ENCODE peak calls at places on chromosomes 7 and 10, in five cellular contexts. N, X, W, K and C are unnamed samples.
A peak's percentile ranks its signal among the peaks of the same experiment; 100 is the strongest.

GRCh38 chr7:42107484-42107883 is 129.5 kb downstream of the GLI3 start:
- DNase-seq in W (no peak), N (no peak), X (peak; percentile 48), K (peak; percentile 88), C (no peak)

GRCh38 chr7:135334830-135335543 is 101.3 kb downstream of the STRA8 start:
- DNase-seq in K (no peak), W (no peak), X (no peak), N (no peak), C (no peak)

GRCh38 chr10:71316081-71316785 is 2.8 kb upstream of the SLC29A3 start:
- DNase-seq in K (no peak), W (no peak), X (no peak), N (no peak), C (no peak)

GRCh38 chr10:7872041-7872442 is 53.7 kb downstream of the TAF3 start:
- DNase-seq in W (no peak), X (peak; percentile 20), N (no peak), K (peak; percentile 23), C (no peak)

GRCh38 chr7:146781352-146782116 is 664.9 kb downstream of the CNTNAP2 start:
- DNase-seq in N (no peak), X (no peak), W (no peak), K (no peak), C (no peak)

GRCh38 chr10:121596668-121597503 is 1.4 kb downstream of the FGFR2 start:
- DNase-seq in N (no peak), W (peak; percentile 77), K (no peak), X (peak; percentile 66), C (no peak)

GRCh38 chr7:101950450-101951119 is 133.2 kb downstream of the CUX1 start:
- DNase-seq in X (no peak), K (peak; percentile 40), N (peak; percentile 42), W (no peak), C (no peak)

GRCh38 chr10:134743-135600 is at the start of gene ZMYND11:
- DNase-seq in X (peak; percentile 58), K (peak; percentile 34), W (peak; percentile 85), N (no peak), C (no peak)

GRCh38 chr7:91995391-91995790 is 54.7 kb downstream of the AKAP9 start:
- DNase-seq in W (no peak), N (no peak), X (no peak), K (no peak), C (no peak)

GRCh38 chr7:391411-391951 is 101.5 kb downstream of the FOXL3 start:
- DNase-seq in N (no peak), K (no peak), X (no peak), W (peak; percentile 64), C (peak; percentile 34)

GRCh38 chr7:82616059-82616723 is 172.6 kb upstream of the CACNA2D1 start:
- DNase-seq in K (no peak), W (no peak), X (no peak), N (no peak), C (no peak)

GRCh38 chr7:18685961-18686360 is 190.4 kb downstream of the HDAC9 start:
- DNase-seq in W (no peak), K (peak; percentile 22), N (no peak), X (no peak), C (no peak)

GRCh38 chr10:18554479-18554878 is 96.9 kb downstream of the NSUN6 start:
- DNase-seq in W (no peak), K (no peak), X (no peak), N (no peak), C (no peak)

GRCh38 chr7:99201027-99201426 is 6.9 kb downstream of the KPNA7 start:
- DNase-seq in N (peak; percentile 51), X (no peak), K (peak; percentile 94), W (no peak), C (peak; percentile 99)

GRCh38 chr7:107446531-107446930 is 23.3 kb upstream of the GPR22 start:
- DNase-seq in W (no peak), N (no peak), K (peak; percentile 20), X (no peak), C (peak; percentile 36)

GRCh38 chr10:11328264-11329054 is 283.0 kb downstream of the USP6NL start:
- DNase-seq in W (no peak), K (no peak), N (no peak), X (no peak), C (no peak)

GRCh38 chr10:101041252-101041761 is 10.3 kb downstream of the SFXN3 start:
- DNase-seq in K (peak; percentile 74), W (peak; percentile 82), X (no peak), N (peak; percentile 79), C (no peak)

GRCh38 chr10:101042667-101043355 is 11.8 kb downstream of the SFXN3 start:
- DNase-seq in N (peak; percentile 89), X (peak; percentile 94), W (peak; percentile 98), K (peak; percentile 95), C (peak; percentile 72)

GRCh38 chr10:101042118-101042517 is 11.1 kb downstream of the SFXN3 start:
- DNase-seq in K (no peak), W (no peak), X (no peak), N (no peak), C (no peak)

GRCh38 chr10:101044117-101044516 is 13.1 kb downstream of the SFXN3 start:
- DNase-seq in K (no peak), N (no peak), W (no peak), X (no peak), C (no peak)

DNA sequence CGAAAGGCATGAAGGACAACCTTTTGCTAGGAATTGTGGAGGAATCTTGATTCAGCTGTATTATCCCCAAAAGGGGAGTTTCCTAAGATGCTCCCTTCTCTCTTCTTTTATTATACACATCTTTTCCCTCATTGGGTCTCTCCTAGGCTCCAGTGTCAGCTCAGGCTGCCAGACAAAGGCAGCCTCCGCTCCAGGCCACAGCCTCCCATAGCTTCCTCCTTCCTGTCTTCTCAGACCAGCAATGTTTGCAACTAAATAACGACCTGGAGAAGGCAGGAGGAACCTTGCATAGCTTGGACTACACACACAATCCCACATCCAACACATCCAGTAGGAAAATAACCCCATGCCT is 12.3 kb downstream of the SFXN3 start:
- DNase-seq in K (no peak), N (no peak), X (no peak), W (no peak), C (no peak)
- H3K27ac ChIP-seq in K (peak overlapping the region; percentile 62), N (peak overlapping the region; percentile 84), X (peak overlapping the region; percentile 84), W (peak overlapping the region; percentile 89), C (peak overlapping the region; percentile 88)

GRCh38 chr7:55138663-55139062 is 119.8 kb downstream of the EGFR start:
- DNase-seq in W (no peak), K (no peak), N (no peak), X (no peak), C (no peak)
- H3K27ac ChIP-seq in W (no peak overlapping the region), K (no peak overlapping the region), N (no peak overlapping the region), X (no peak overlapping the region), C (peak overlapping the region; percentile 61)

GRCh38 chr10:44281089-44281613 is 103.7 kb downstream of the CXCL12 start:
- DNase-seq in X (no peak), K (no peak), W (no peak), N (no peak), C (no peak)
- H3K27ac ChIP-seq in X (no peak overlapping the region), K (no peak overlapping the region), W (no peak overlapping the region), N (no peak overlapping the region), C (no peak overlapping the region)

DNA sequence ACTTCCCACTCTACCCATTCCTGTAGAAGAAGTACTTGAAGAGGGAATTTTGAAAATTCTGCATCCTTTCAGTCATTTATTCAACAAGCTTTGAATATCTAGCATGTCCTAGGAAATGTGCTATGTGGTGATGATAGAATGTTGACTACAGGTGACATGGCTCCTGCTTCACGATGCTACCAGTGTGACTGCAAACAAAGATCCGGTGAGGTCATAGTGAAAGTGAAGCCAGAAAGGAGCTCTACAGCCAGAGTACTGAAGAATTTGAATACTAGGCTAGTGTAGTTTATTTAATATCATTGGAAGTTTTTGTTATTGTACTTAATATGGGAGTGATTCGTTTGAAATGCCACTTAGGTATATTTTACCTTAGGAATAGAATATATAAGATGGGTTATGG is 348.1 kb downstream of the TFEC start:
- DNase-seq in K (no peak), W (no peak), N (no peak), X (no peak), C (no peak)
- H3K27ac ChIP-seq in K (no peak overlapping the region), W (no peak overlapping the region), N (no peak overlapping the region), X (no peak overlapping the region), C (no peak overlapping the region)

GRCh38 chr10:76301950-76302349 is 870.5 kb downstream of the LRMDA start:
- DNase-seq in N (no peak), W (no peak), K (peak; percentile 85), X (no peak), C (no peak)
- H3K27ac ChIP-seq in N (no peak overlapping the region), W (no peak overlapping the region), K (no peak overlapping the region), X (no peak overlapping the region), C (no peak overlapping the region)

DNA sequence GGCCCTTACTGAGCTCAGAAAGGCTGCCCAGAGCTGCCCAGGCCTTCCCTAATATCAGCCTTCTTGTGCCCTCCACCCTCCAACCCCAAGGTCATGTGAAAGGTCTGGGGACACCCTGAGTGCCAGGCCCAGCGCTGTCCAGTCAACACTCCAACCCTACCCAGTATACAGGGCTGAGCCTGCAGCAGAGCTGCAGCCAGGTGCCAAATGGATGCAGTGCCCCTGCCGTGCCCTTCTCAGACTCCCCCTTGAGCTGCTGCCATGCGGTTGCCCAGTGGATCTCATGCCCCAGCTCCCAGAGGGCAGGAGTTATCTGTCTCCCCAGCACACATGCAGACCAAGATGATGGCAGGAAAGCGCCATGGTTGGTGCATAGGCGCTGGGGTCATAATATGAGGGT is 61.5 kb downstream of the ZMIZ1 start:
- DNase-seq in N (no peak), W (no peak), K (no peak), X (no peak), C (no peak)
- H3K27ac ChIP-seq in N (no peak overlapping the region), W (no peak overlapping the region), K (no peak overlapping the region), X (peak overlapping the region; percentile 92), C (no peak overlapping the region)

DNA sequence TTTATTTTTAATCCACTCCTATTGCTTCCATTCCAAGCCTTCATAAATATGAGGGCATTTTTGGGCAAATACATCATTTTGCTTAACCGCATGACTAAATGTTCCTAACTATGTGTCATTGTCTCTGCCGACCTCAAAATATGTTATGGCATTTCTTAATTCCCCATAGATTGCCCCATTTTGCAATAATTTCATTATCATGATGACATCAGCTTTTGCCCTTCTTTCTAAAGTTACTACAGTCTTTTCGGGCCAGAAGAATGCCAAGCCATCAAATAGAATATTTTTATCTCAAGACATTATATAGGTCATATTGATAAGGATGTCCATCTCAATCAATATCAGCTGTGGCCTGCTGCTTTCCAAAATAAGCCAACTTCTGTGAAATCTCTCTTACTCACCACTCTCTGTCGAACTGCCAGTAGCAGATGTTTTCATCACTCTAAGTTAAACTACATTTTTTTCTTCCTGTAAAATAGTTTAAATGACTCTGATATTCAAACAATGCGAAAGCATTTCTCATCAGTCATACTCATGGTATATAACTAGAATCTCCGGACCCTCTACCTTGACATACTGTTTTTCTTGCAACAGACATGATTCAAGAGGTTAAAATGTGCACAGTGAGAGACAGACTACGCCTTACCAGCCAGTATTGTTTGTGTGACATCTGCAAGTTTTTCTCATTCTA is 1254.6 kb upstream of the CELF2 start:
- DNase-seq in N (peak; percentile 52), X (no peak), K (no peak), W (no peak), C (no peak)
- H3K27ac ChIP-seq in N (no peak overlapping the region), X (no peak overlapping the region), K (no peak overlapping the region), W (no peak overlapping the region), C (peak overlapping the region; percentile 64)

GRCh38 chr7:5232874-5233273 is 42.8 kb downstream of the WIPI2 start:
- DNase-seq in W (peak; percentile 31), N (no peak), X (no peak), K (no peak), C (no peak)
- H3K27ac ChIP-seq in W (no peak overlapping the region), N (no peak overlapping the region), X (peak overlapping the region; percentile 36), K (no peak overlapping the region), C (no peak overlapping the region)

GRCh38 chr10:131544495-131544894 is 233.0 kb upstream of the TCERG1L start:
- DNase-seq in K (no peak), X (no peak), N (no peak), W (no peak), C (no peak)
- H3K27ac ChIP-seq in K (no peak overlapping the region), X (no peak overlapping the region), N (no peak overlapping the region), W (no peak overlapping the region), C (no peak overlapping the region)

GRCh38 chr10:110666673-110667072 is 22.5 kb downstream of the RBM20 start:
- DNase-seq in K (no peak), W (no peak), N (no peak), X (no peak), C (no peak)
- H3K27ac ChIP-seq in K (no peak overlapping the region), W (no peak overlapping the region), N (no peak overlapping the region), X (no peak overlapping the region), C (no peak overlapping the region)